ENCODE peak calls at places on chromosomes 6 and 20, in four cellular contexts. I, N, C and U are unnamed samples.

GRCh38 chr20:9551808-9552550 is 37.6 kb downstream of the LAMP5 start:
- DNase-seq in I (no peak), N (no peak), C (no peak), U (no peak)

GRCh38 chr6:109082178-109082577 is 12.5 kb downstream of the SESN1 start:
- DNase-seq in I (no peak), N (no peak), C (no peak), U (no peak)

GRCh38 chr6:39818695-39819094 is 26.5 kb downstream of the DAAM2 start:
- DNase-seq in I (no peak), N (no peak), C (no peak), U (no peak)

GRCh38 chr6:1620504-1621327 is 11.0 kb downstream of the FOXC1 start:
- DNase-seq in I (no peak), N (no peak), C (no peak), U (no peak)

GRCh38 chr6:57283096-57283495 is 34.3 kb upstream of the PRIM2 start:
- DNase-seq in I (no peak), N (no peak), C (no peak), U (no peak)

GRCh38 chr6:137013738-137014602 is 30.8 kb downstream of the IL20RA start:
- DNase-seq in I (no peak), N (no peak), C (no peak), U (peak; percentile 18)

GRCh38 chr20:42936482-42936881 is 253.2 kb downstream of the PTPRT start:
- DNase-seq in I (no peak), N (no peak), C (no peak), U (no peak)

GRCh38 chr6:166402582-166403277 is 20.0 kb upstream of the MPC1 start:
- DNase-seq in I (no peak), N (no peak), C (no peak), U (no peak)

GRCh38 chr6:113903666-113904330 is 46.7 kb downstream of the MARCKS start:
- DNase-seq in I (peak; percentile 6), N (no peak), C (no peak), U (peak; percentile 45)

GRCh38 chr6:165889636-165890403 is 226.8 kb upstream of the PDE10A start:
- DNase-seq in I (no peak), N (no peak), C (no peak), U (peak; percentile 35)

GRCh38 chr20:51400051-51400926 is 142.2 kb downstream of the NFATC2 start:
- DNase-seq in I (no peak), N (no peak), C (peak; percentile 89), U (no peak)

GRCh38 chr20:39019805-39020325 is 57.7 kb downstream of the DHX35 start:
- DNase-seq in I (no peak), N (no peak), C (peak; percentile 79), U (no peak)

GRCh38 chr6:20038805-20039204 is 173.5 kb downstream of the MBOAT1 start:
- DNase-seq in I (no peak), N (no peak), C (no peak), U (no peak)

GRCh38 chr6:87213364-87213763 is 58.0 kb downstream of the ZNF292 start:
- DNase-seq in I (no peak), N (no peak), C (no peak), U (peak; percentile 7)

GRCh38 chr6:107957165-107957908 is 671 bp downstream of the SEC63 start:
- DNase-seq in I (no peak), N (no peak), C (no peak), U (peak; percentile 47)

GRCh38 chr20:35618372-35619131 is 2.9 kb downstream of the SPAG4 start:
- DNase-seq in I (no peak), N (no peak), C (no peak), U (no peak)

GRCh38 chr20:57258055-57258454 is 8.4 kb downstream of the BMP7 start:
- DNase-seq in I (no peak), N (no peak), C (no peak), U (no peak)

GRCh38 chr6:90253631-90254030 is 43.0 kb downstream of the BACH2 start:
- DNase-seq in I (no peak), N (no peak), C (no peak), U (no peak)

GRCh38 chr6:45933855-45934254 is 81.8 kb downstream of the CLIC5 start:
- DNase-seq in I (no peak), N (no peak), C (no peak), U (no peak)

GRCh38 chr6:137728386-137729349 is 138.4 kb upstream of the TNFAIP3 start:
- DNase-seq in I (no peak), N (no peak), C (no peak), U (peak; percentile 92)

GRCh38 chr6:13760948-13761347 is 49.3 kb upstream of the RANBP9 start:
- DNase-seq in I (no peak), N (no peak), C (no peak), U (no peak)

GRCh38 chr20:40636486-40636885 is 52.5 kb downstream of the MAFB start:
- DNase-seq in I (no peak), N (no peak), C (no peak), U (no peak)

GRCh38 chr6:25927721-25928359 is 2.7 kb downstream of the SLC17A2 start:
- DNase-seq in I (no peak), N (no peak), C (no peak), U (no peak)

GRCh38 chr6:6927437-6928361 is 180.1 kb upstream of the RREB1 start:
- DNase-seq in I (no peak), N (no peak), C (no peak), U (no peak)

GRCh38 chr6:126056355-126057004 is 70.1 kb downstream of the TRMT11 start:
- DNase-seq in I (no peak), N (no peak), C (no peak), U (no peak)

GRCh38 chr6:45044086-45044485 is 284.0 kb upstream of the RUNX2 start:
- DNase-seq in I (no peak), N (no peak), C (no peak), U (peak; percentile 79)

GRCh38 chr20:63090682-63091571 is 84.2 kb upstream of the BHLHE23 start:
- DNase-seq in I (no peak), N (no peak), C (no peak), U (no peak)

GRCh38 chr6:29414588-29414987 is at the start of gene OR12D1:
- DNase-seq in I (no peak), N (no peak), C (no peak), U (peak; percentile 10)

GRCh38 chr6:2870046-2870636 is 28.5 kb upstream of the SERPINB1 start:
- DNase-seq in I (no peak), N (no peak), C (no peak), U (no peak)

GRCh38 chr20:47664068-47664437 is 121.2 kb downstream of the SULF2 start:
- DNase-seq in I (no peak), N (no peak), C (no peak), U (no peak)

GRCh38 chr20:60465993-60466682 is 507.9 kb downstream of the CDH26 start:
- DNase-seq in I (no peak), N (no peak), C (no peak), U (no peak)

DNA sequence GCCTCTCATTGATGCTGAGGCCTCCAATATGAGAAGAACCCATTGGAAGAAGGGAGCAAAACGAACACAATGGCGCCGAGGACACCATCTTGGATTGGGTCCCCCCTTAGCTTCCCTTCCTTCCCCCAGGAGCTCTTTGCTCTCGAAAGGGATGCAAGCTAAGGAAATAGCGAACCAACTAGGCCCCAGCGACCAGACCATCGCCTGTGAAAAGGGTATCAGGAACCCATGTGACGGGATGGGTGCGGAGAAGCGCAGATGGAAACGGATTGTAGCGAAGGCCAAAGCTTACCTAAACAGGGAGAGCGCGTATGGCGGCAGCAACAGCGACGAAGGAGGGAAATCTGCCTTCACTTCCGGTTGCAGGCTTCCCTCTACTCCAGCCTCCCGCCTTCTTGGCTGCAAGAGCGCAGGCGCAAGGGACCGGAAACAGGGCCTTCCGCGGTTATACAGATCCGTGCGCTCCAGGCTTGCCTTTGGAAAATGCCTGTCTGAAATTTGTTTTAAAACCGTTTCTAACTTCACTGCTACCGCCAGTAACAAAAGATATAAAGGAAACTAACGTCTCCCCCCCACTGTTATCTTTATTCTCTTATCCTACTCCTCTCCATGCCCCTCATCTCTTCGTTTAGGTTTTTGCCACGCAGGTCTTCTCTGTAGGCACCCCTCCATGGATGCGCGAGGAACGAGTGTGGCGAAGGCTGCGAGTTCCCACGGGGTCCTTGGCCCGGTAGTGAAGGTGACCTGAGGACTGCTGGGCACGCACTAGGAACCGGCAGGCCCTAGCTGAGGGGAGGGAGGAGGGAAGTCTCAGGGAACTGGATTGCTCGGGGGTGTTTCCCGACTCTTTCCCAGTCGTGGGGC is at the start of gene DDX39B:
- DNase-seq in I (peak; percentile 89), N (peak; percentile 90), C (peak; percentile 93), U (peak; percentile 98)
- H3K9ac ChIP-seq in I (peak within 1 kb of the TSS; percentile 86), N (peak within 1 kb of the TSS; percentile 100), C (peak within 1 kb of the TSS; percentile 99), U (peak within 1 kb of the TSS; percentile 96)

DNA sequence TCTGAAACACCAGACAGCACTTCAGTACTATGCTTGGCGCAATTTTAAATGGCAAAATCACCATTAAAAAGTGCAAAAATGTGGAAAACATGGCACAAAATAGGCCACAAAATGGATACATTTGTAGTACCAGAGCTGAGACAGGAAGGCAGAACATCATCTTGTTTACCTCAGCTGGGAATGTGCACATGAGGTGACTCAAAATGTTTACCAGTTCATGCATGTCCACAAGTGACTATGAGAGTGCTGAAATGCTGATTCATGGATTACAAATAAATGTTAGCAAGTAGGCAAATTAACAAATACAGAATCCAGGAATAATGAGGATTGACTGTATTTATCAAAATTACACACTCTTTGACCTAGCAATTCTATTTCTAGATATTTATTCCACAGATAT is 201.6 kb downstream of the ISM1 start:
- DNase-seq in I (no peak), N (no peak), C (no peak), U (peak; percentile 66)
- TF ChIP-seq SUZ12 in I (no peak), N (no peak), C (no peak), U (no peak)

DNA sequence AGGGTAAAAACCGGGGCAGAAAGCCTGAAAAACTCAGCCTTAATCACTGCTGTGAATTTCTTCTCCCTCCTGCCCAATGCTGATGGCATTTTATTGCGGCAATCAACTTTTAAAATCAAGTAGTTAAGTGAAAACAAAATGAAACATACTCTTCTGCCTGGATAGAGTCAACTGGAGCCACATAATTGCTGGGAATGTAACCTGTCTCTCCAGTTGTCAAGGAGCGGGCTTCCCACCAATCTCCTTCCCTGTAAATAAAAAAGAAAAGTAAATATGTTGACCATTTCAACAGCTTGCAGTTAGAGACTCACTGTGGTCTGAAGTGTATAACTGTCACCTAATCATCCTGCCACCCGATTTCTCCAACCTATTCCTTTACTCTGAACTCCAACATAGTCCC is 102.1 kb upstream of the TRAF3IP2 start:
- DNase-seq in I (no peak), N (no peak), C (no peak), U (no peak)
- H3K9ac ChIP-seq in I (no peak overlapping the region), N (no peak overlapping the region), C (no peak overlapping the region), U (no peak overlapping the region)

GRCh38 chr6:170371091-170371490 is 64.5 kb downstream of the FAM120B start:
- DNase-seq in I (no peak), N (no peak), C (no peak), U (no peak)

GRCh38 chr6:170370413-170370812 is 63.9 kb downstream of the FAM120B start:
- DNase-seq in I (no peak), N (no peak), C (no peak), U (no peak)

GRCh38 chr6:170368544-170368943 is 62.0 kb downstream of the FAM120B start:
- DNase-seq in I (no peak), N (no peak), C (no peak), U (no peak)

GRCh38 chr6:170371588-170371987 is 65.0 kb downstream of the FAM120B start:
- DNase-seq in I (no peak), N (peak; percentile 10), C (no peak), U (no peak)

DNA sequence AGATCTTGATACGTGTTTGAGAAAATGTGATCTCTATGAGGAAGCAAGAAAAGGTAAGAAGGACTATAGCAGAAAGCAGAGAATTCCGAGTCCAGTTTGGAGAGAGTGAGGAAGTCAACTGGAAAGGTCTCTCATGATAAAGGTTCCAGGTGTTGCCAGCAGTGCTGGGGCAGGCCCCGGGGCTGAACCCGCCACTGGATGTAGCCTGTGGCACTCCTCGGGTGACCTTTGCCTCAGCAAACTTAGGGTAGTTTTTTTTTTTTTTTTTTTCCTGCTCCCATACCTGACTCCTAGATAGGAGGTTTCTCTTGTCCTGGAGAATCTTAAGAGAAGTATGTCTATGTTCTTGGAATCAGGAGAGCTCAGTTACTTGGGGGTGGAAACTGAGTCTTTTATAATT is 62.9 kb downstream of the FAM120B start:
- DNase-seq in I (no peak), N (no peak), C (no peak), U (peak; percentile 22)
- TF ChIP-seq SUZ12 in I (no peak), N (no peak), C (no peak), U (no peak)